ENCODE peak calls at places on chromosomes 16 and 17, in nine cellular contexts. One of them, this sample, is unnamed.

GRCh38 chr16:86884256-86884655 is 305.9 kb downstream of the FOXL1 start:
- DNase-seq in sigmoid colon: peak
- DNase-seq in heart left ventricle: no peak
- DNase-seq in gastrocnemius medialis: no peak
- DNase-seq in fibroblast of lung: no peak
- DNase-seq in lower lobe of right lung: no peak
- DNase-seq in A549: no peak
- DNase-seq in ascending aorta: no peak
- DNase-seq in left lung: no peak
- DNase-seq in this sample: no peak

GRCh38 chr17:67386965-67387551 is 10.0 kb downstream of the PITPNC1 start:
- DNase-seq in fibroblast of lung: peak
- DNase-seq in A549: peak
- DNase-seq in ascending aorta: no peak
- DNase-seq in sigmoid colon: no peak
- DNase-seq in gastrocnemius medialis: no peak
- DNase-seq in left lung: peak
- DNase-seq in heart left ventricle: peak
- DNase-seq in lower lobe of right lung: peak
- DNase-seq in this sample: no peak

GRCh38 chr16:72561-73537 is at the start of gene RHBDF1:
- DNase-seq in gastrocnemius medialis: no peak
- DNase-seq in sigmoid colon: peak
- DNase-seq in A549: peak
- DNase-seq in lower lobe of right lung: peak
- DNase-seq in fibroblast of lung: no peak
- DNase-seq in heart left ventricle: peak
- DNase-seq in left lung: peak
- DNase-seq in ascending aorta: peak
- DNase-seq in this sample: no peak

GRCh38 chr16:89093602-89094251 is at the start of gene ACSF3:
- DNase-seq in heart left ventricle: peak
- DNase-seq in left lung: peak
- DNase-seq in A549: peak
- DNase-seq in lower lobe of right lung: peak
- DNase-seq in fibroblast of lung: peak
- DNase-seq in ascending aorta: peak
- DNase-seq in sigmoid colon: peak
- DNase-seq in gastrocnemius medialis: peak
- DNase-seq in this sample: peak

GRCh38 chr17:75983501-75984181 is 4.6 kb downstream of the TEN1 start:
- DNase-seq in lower lobe of right lung: peak
- DNase-seq in fibroblast of lung: peak
- DNase-seq in ascending aorta: no peak
- DNase-seq in A549: no peak
- DNase-seq in left lung: no peak
- DNase-seq in sigmoid colon: no peak
- DNase-seq in gastrocnemius medialis: no peak
- DNase-seq in heart left ventricle: no peak
- DNase-seq in this sample: peak

GRCh38 chr17:59767176-59767575 is 59.7 kb downstream of the VMP1 start:
- DNase-seq in fibroblast of lung: no peak
- DNase-seq in A549: no peak
- DNase-seq in gastrocnemius medialis: no peak
- DNase-seq in lower lobe of right lung: no peak
- DNase-seq in heart left ventricle: no peak
- DNase-seq in left lung: no peak
- DNase-seq in sigmoid colon: no peak
- DNase-seq in ascending aorta: no peak
- DNase-seq in this sample: no peak

GRCh38 chr16:71738820-71739219 is 14.3 kb upstream of the PHLPP2 start:
- DNase-seq in fibroblast of lung: no peak
- DNase-seq in A549: no peak
- DNase-seq in lower lobe of right lung: no peak
- DNase-seq in heart left ventricle: no peak
- DNase-seq in gastrocnemius medialis: no peak
- DNase-seq in ascending aorta: no peak
- DNase-seq in left lung: no peak
- DNase-seq in sigmoid colon: no peak
- DNase-seq in this sample: no peak

GRCh38 chr17:48100591-48101011 is 677 bp downstream of the CBX1 start:
- DNase-seq in sigmoid colon: peak
- DNase-seq in left lung: no peak
- DNase-seq in heart left ventricle: no peak
- DNase-seq in gastrocnemius medialis: no peak
- DNase-seq in ascending aorta: peak
- DNase-seq in fibroblast of lung: peak
- DNase-seq in lower lobe of right lung: peak
- DNase-seq in A549: peak
- DNase-seq in this sample: peak

GRCh38 chr17:67841992-67842391 is 16.7 kb downstream of the BPTF start:
- DNase-seq in gastrocnemius medialis: no peak
- DNase-seq in lower lobe of right lung: no peak
- DNase-seq in heart left ventricle: no peak
- DNase-seq in ascending aorta: no peak
- DNase-seq in sigmoid colon: no peak
- DNase-seq in left lung: no peak
- DNase-seq in fibroblast of lung: no peak
- DNase-seq in A549: no peak
- DNase-seq in this sample: no peak

GRCh38 chr17:43830510-43831145 is 2.3 kb downstream of the MPP3 start:
- DNase-seq in sigmoid colon: no peak
- DNase-seq in lower lobe of right lung: no peak
- DNase-seq in gastrocnemius medialis: no peak
- DNase-seq in heart left ventricle: no peak
- DNase-seq in left lung: no peak
- DNase-seq in A549: no peak
- DNase-seq in ascending aorta: no peak
- DNase-seq in fibroblast of lung: no peak
- DNase-seq in this sample: no peak

GRCh38 chr17:39073916-39074315 is 77.5 kb downstream of the PLXDC1 start:
- DNase-seq in gastrocnemius medialis: no peak
- DNase-seq in ascending aorta: no peak
- DNase-seq in heart left ventricle: no peak
- DNase-seq in A549: no peak
- DNase-seq in fibroblast of lung: peak
- DNase-seq in lower lobe of right lung: no peak
- DNase-seq in left lung: no peak
- DNase-seq in sigmoid colon: no peak
- DNase-seq in this sample: no peak

GRCh38 chr16:26433807-26434206 is 632.9 kb upstream of the C16orf82 start:
- DNase-seq in gastrocnemius medialis: no peak
- DNase-seq in A549: no peak
- DNase-seq in ascending aorta: no peak
- DNase-seq in fibroblast of lung: no peak
- DNase-seq in sigmoid colon: no peak
- DNase-seq in heart left ventricle: no peak
- DNase-seq in lower lobe of right lung: no peak
- DNase-seq in left lung: no peak
- DNase-seq in this sample: no peak

GRCh38 chr17:77160032-77160876 is 19.5 kb downstream of the SEC14L1 start:
- DNase-seq in fibroblast of lung: no peak
- DNase-seq in heart left ventricle: no peak
- DNase-seq in gastrocnemius medialis: no peak
- DNase-seq in A549: no peak
- DNase-seq in lower lobe of right lung: no peak
- DNase-seq in ascending aorta: no peak
- DNase-seq in sigmoid colon: no peak
- DNase-seq in left lung: no peak
- DNase-seq in this sample: no peak
- H3K27ac ChIP-seq in fibroblast of lung: no peak
- H3K27ac ChIP-seq in heart left ventricle: no peak
- H3K27ac ChIP-seq in gastrocnemius medialis: peak
- H3K27ac ChIP-seq in A549: no peak
- H3K27ac ChIP-seq in lower lobe of right lung: peak
- H3K27ac ChIP-seq in ascending aorta: peak
- H3K27ac ChIP-seq in sigmoid colon: peak
- H3K27ac ChIP-seq in left lung: peak
- H3K27ac ChIP-seq in this sample: no peak

GRCh38 chr16:66175580-66175979 is 190.9 kb upstream of the CDH5 start:
- DNase-seq in heart left ventricle: no peak
- DNase-seq in ascending aorta: no peak
- DNase-seq in lower lobe of right lung: no peak
- DNase-seq in sigmoid colon: no peak
- DNase-seq in A549: no peak
- DNase-seq in gastrocnemius medialis: no peak
- DNase-seq in left lung: no peak
- DNase-seq in fibroblast of lung: no peak
- DNase-seq in this sample: peak
- H3K27ac ChIP-seq in heart left ventricle: no peak
- H3K27ac ChIP-seq in ascending aorta: no peak
- H3K27ac ChIP-seq in lower lobe of right lung: no peak
- H3K27ac ChIP-seq in sigmoid colon: no peak
- H3K27ac ChIP-seq in A549: no peak
- H3K27ac ChIP-seq in gastrocnemius medialis: no peak
- H3K27ac ChIP-seq in left lung: no peak
- H3K27ac ChIP-seq in fibroblast of lung: no peak
- H3K27ac ChIP-seq in this sample: no peak

GRCh38 chr17:18028114-18028513 is 10.9 kb downstream of the ATPAF2 start:
- DNase-seq in ascending aorta: peak
- DNase-seq in sigmoid colon: no peak
- DNase-seq in fibroblast of lung: no peak
- DNase-seq in lower lobe of right lung: no peak
- DNase-seq in gastrocnemius medialis: no peak
- DNase-seq in heart left ventricle: no peak
- DNase-seq in A549: no peak
- DNase-seq in left lung: no peak
- DNase-seq in this sample: no peak

GRCh38 chr17:18033442-18034099 is 5.4 kb downstream of the ATPAF2 start:
- DNase-seq in fibroblast of lung: peak
- DNase-seq in lower lobe of right lung: no peak
- DNase-seq in A549: peak
- DNase-seq in heart left ventricle: no peak
- DNase-seq in gastrocnemius medialis: peak
- DNase-seq in ascending aorta: peak
- DNase-seq in left lung: no peak
- DNase-seq in sigmoid colon: no peak
- DNase-seq in this sample: peak

GRCh38 chr17:18028684-18029540 is 10.1 kb downstream of the ATPAF2 start:
- DNase-seq in heart left ventricle: no peak
- DNase-seq in ascending aorta: peak
- DNase-seq in gastrocnemius medialis: no peak
- DNase-seq in sigmoid colon: no peak
- DNase-seq in A549: no peak
- DNase-seq in fibroblast of lung: no peak
- DNase-seq in left lung: no peak
- DNase-seq in lower lobe of right lung: no peak
- DNase-seq in this sample: no peak

GRCh38 chr17:18035704-18036103 is 3.3 kb downstream of the ATPAF2 start:
- DNase-seq in gastrocnemius medialis: no peak
- DNase-seq in A549: no peak
- DNase-seq in ascending aorta: no peak
- DNase-seq in heart left ventricle: no peak
- DNase-seq in left lung: no peak
- DNase-seq in sigmoid colon: no peak
- DNase-seq in lower lobe of right lung: no peak
- DNase-seq in fibroblast of lung: no peak
- DNase-seq in this sample: no peak

GRCh38 chr17:18031955-18032354 is 7.0 kb downstream of the ATPAF2 start:
- DNase-seq in ascending aorta: no peak
- DNase-seq in gastrocnemius medialis: no peak
- DNase-seq in fibroblast of lung: peak
- DNase-seq in lower lobe of right lung: no peak
- DNase-seq in left lung: no peak
- DNase-seq in heart left ventricle: no peak
- DNase-seq in A549: no peak
- DNase-seq in sigmoid colon: no peak
- DNase-seq in this sample: no peak
- H3K27ac ChIP-seq in ascending aorta: no peak
- H3K27ac ChIP-seq in gastrocnemius medialis: no peak
- H3K27ac ChIP-seq in fibroblast of lung: no peak
- H3K27ac ChIP-seq in lower lobe of right lung: no peak
- H3K27ac ChIP-seq in left lung: peak
- H3K27ac ChIP-seq in heart left ventricle: peak
- H3K27ac ChIP-seq in A549: no peak
- H3K27ac ChIP-seq in sigmoid colon: no peak
- H3K27ac ChIP-seq in this sample: no peak

GRCh38 chr16:2819179-2819938 is 2.3 kb downstream of the PRSS21 start:
- DNase-seq in heart left ventricle: no peak
- DNase-seq in fibroblast of lung: no peak
- DNase-seq in gastrocnemius medialis: no peak
- DNase-seq in sigmoid colon: peak
- DNase-seq in ascending aorta: no peak
- DNase-seq in A549: no peak
- DNase-seq in left lung: peak
- DNase-seq in lower lobe of right lung: peak
- DNase-seq in this sample: no peak
- H3K27ac ChIP-seq in heart left ventricle: no peak
- H3K27ac ChIP-seq in fibroblast of lung: no peak
- H3K27ac ChIP-seq in gastrocnemius medialis: no peak
- H3K27ac ChIP-seq in sigmoid colon: no peak
- H3K27ac ChIP-seq in ascending aorta: no peak
- H3K27ac ChIP-seq in A549: no peak
- H3K27ac ChIP-seq in left lung: no peak
- H3K27ac ChIP-seq in lower lobe of right lung: no peak
- H3K27ac ChIP-seq in this sample: no peak